ENCODE peak calls at places on chromosome X, in seven cellular contexts. V is stomach, N is K562, F is suprapubic skin, S is HepG2, P is upper lobe of left lung, D is transverse colon. L is an unnamed sample.

GRCh38 chrX:257681-258289 is 23.4 kb upstream of the PLCXD1 start:
- DNase-seq in D (no peak), N (no peak), P (no peak), F (no peak), S (peak), V (no peak), L (no peak)

GRCh38 chrX:123324628-123325027 is 140.6 kb downstream of the GRIA3 start:
- DNase-seq in V (no peak), F (no peak), D (no peak), N (no peak), S (no peak), P (no peak), L (no peak)

GRCh38 chrX:13764284-13764683 is 29.7 kb downstream of the OFD1 start:
- DNase-seq in P (no peak), S (no peak), D (no peak), N (no peak), V (no peak), F (no peak), L (no peak)

GRCh38 chrX:149491812-149492211 is 13.3 kb downstream of the IDS start:
- DNase-seq in P (no peak), N (no peak), S (peak), V (no peak), F (no peak), D (peak), L (no peak)

GRCh38 chrX:150514462-150514861 is 54.0 kb upstream of the MTM1 start:
- DNase-seq in D (no peak), P (no peak), F (no peak), N (no peak), S (no peak), V (no peak), L (no peak)

GRCh38 chrX:107718156-107718621 is 57.4 kb downstream of the TSC22D3 start:
- DNase-seq in N (peak), V (peak), F (peak), D (peak), S (peak), P (peak), L (no peak)

GRCh38 chrX:154013001-154013421 is 6.7 kb downstream of the IRAK1 start:
- DNase-seq in N (no peak), F (no peak), V (no peak), P (no peak), D (no peak), S (no peak), L (no peak)

GRCh38 chrX:136711147-136711546 is 63.2 kb downstream of the CD40LG start:
- DNase-seq in V (peak), N (no peak), S (no peak), P (peak), D (peak), F (no peak), L (no peak)

GRCh38 chrX:11688201-11688600 is 22.5 kb upstream of the ARHGAP6 start:
- DNase-seq in S (no peak), F (no peak), P (no peak), N (no peak), D (no peak), V (no peak), L (no peak)

GRCh38 chrX:50770702-50771101 is 43.3 kb downstream of the SHROOM4 start:
- DNase-seq in F (no peak), V (no peak), D (peak), N (no peak), P (peak), S (peak), L (no peak)

GRCh38 chrX:19805054-19805690 is 82.2 kb downstream of the SH3KBP1 start:
- DNase-seq in D (no peak), N (no peak), V (no peak), F (no peak), P (no peak), S (no peak), L (no peak)

GRCh38 chrX:78321809-78322208 is 5.6 kb downstream of the CYSLTR1 start:
- DNase-seq in S (no peak), V (peak), N (no peak), P (peak), D (peak), F (no peak), L (peak)

GRCh38 chrX:39859991-39860861 is 237.5 kb downstream of the BCOR start:
- DNase-seq in F (no peak), P (peak), S (no peak), N (peak), V (peak), D (peak), L (no peak)

GRCh38 chrX:1144293-1144692 is 68.2 kb downstream of the CRLF2 start:
- DNase-seq in P (no peak), V (no peak), F (no peak), D (no peak), N (no peak), S (no peak), L (no peak)

GRCh38 chrX:54820737-54821136 is 13.2 kb downstream of the MAGED2 start:
- DNase-seq in N (no peak), P (no peak), F (no peak), S (no peak), D (no peak), V (no peak), L (no peak)

GRCh38 chrX:54824195-54824594 is 16.6 kb downstream of the MAGED2 start:
- DNase-seq in S (no peak), F (no peak), D (no peak), P (no peak), V (no peak), N (no peak), L (no peak)

GRCh38 chrX:54818221-54818620 is 10.7 kb downstream of the MAGED2 start:
- DNase-seq in F (no peak), D (no peak), N (no peak), V (no peak), S (no peak), P (no peak), L (no peak)

GRCh38 chrX:54819201-54819600 is 11.7 kb downstream of the MAGED2 start:
- DNase-seq in S (no peak), P (no peak), D (no peak), F (no peak), V (no peak), N (no peak), L (no peak)

DNA sequence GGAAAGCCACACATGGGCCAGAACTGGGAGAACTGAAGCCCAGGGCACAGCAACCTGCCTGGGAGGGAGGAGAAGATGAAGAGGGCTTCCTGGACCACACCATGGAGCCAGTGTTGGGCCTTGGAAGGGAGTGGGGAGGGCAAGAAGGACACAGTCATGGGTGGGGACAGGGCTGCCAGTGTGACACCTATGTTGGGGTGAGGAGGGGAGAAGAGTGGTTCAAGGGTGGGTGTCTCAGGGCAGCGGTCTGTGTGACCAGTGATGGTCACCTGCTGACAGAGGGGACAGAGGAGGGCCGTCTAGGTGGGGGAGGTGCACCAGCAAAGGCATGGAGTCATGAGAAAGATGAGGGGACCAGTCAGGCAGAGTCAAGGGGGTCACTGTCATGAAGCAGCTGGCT is 13.8 kb downstream of the MAGED2 start:
- DNase-seq in D (no peak), F (no peak), V (no peak), N (no peak), P (no peak), S (no peak), L (no peak)
- TF ChIP-seq POLR2AphosphoS5 in D (no peak), F (no peak), V (no peak), N (no peak), P (no peak), S (no peak), L (no peak)

GRCh38 chrX:41350150-41350975 is 16.4 kb downstream of the DDX3X start:
- DNase-seq in D (no peak), S (no peak), P (no peak), F (no peak), N (no peak), V (no peak), L (no peak)
- TF ChIP-seq POLR2A in D (no peak), S (peak), P (no peak), F (no peak), N (peak), V (no peak), L (peak)

DNA sequence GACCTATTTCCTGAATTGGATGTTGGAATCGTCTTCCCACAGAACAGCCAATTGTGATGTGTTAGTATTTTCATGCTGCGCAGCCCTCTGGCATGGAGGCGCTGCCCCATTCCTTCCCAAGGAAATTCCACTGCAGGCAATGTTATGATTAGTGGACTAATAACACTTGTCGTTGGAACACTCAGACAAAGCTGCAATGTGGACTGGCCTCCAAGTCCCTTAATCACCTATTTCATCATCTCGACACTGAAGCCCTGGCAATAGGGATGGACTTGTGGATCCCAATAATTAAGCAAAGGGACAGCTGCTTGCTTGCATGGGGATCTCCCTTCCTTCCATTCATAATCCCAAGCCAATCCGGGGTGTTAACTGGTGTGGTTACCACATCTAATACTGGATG is 78.8 kb upstream of the PLAC1 start:
- DNase-seq in P (no peak), S (no peak), V (no peak), F (no peak), D (no peak), N (no peak), L (no peak)
- TF ChIP-seq POLR2AphosphoS5 in P (peak), S (no peak), V (no peak), F (no peak), D (peak), N (no peak), L (no peak)

GRCh38 chrX:86047174-86047991 is at the start of gene CHM:
- DNase-seq in F (peak), V (peak), P (peak), N (peak), S (peak), D (peak), L (peak)
- TF ChIP-seq POLR2A in F (no peak), V (no peak), P (peak), N (peak), S (peak), D (peak), L (peak)